ENCODE peak calls at places on chromosomes 5 and 9, in six cellular contexts. One of them, this sample, is unnamed.

GRCh38 chr5:151222054-151222768 is 1.7 kb downstream of the CCDC69 start:
- DNase-seq in stimulated activated CD8-positive, alpha-beta memory T cell treated with anti-CD3 and anti-CD28 coated beads, Interleukin-7, amount 100 ng/mL, for 4 hours: no peak
- DNase-seq in AG04450: no peak
- DNase-seq in A549: no peak
- DNase-seq in KBM-7: no peak
- DNase-seq in tibial artery: peak; percentile 31
- DNase-seq in this sample: no peak

GRCh38 chr9:18255747-18256146 is 218.2 kb upstream of the ADAMTSL1 start:
- DNase-seq in stimulated activated CD8-positive, alpha-beta memory T cell treated with anti-CD3 and anti-CD28 coated beads, Interleukin-7, amount 100 ng/mL, for 4 hours: no peak
- DNase-seq in AG04450: no peak
- DNase-seq in A549: no peak
- DNase-seq in KBM-7: no peak
- DNase-seq in tibial artery: no peak
- DNase-seq in this sample: no peak

GRCh38 chr9:87714819-87715218 is 11.1 kb upstream of the CTSL start:
- DNase-seq in stimulated activated CD8-positive, alpha-beta memory T cell treated with anti-CD3 and anti-CD28 coated beads, Interleukin-7, amount 100 ng/mL, for 4 hours: no peak
- DNase-seq in AG04450: peak; percentile 62
- DNase-seq in A549: peak; percentile 41
- DNase-seq in KBM-7: peak; percentile 38
- DNase-seq in tibial artery: no peak
- DNase-seq in this sample: peak; percentile 75

GRCh38 chr5:55907927-55908326 is 56.8 kb downstream of the IL31RA start:
- DNase-seq in stimulated activated CD8-positive, alpha-beta memory T cell treated with anti-CD3 and anti-CD28 coated beads, Interleukin-7, amount 100 ng/mL, for 4 hours: no peak
- DNase-seq in AG04450: no peak
- DNase-seq in A549: no peak
- DNase-seq in KBM-7: no peak
- DNase-seq in tibial artery: no peak
- DNase-seq in this sample: no peak

GRCh38 chr5:131534995-131535394 is 100.0 kb downstream of the RAPGEF6 start:
- DNase-seq in stimulated activated CD8-positive, alpha-beta memory T cell treated with anti-CD3 and anti-CD28 coated beads, Interleukin-7, amount 100 ng/mL, for 4 hours: no peak
- DNase-seq in AG04450: no peak
- DNase-seq in A549: no peak
- DNase-seq in KBM-7: no peak
- DNase-seq in tibial artery: no peak
- DNase-seq in this sample: no peak

GRCh38 chr9:93096131-93096802 is at the start of gene CARD19:
- DNase-seq in stimulated activated CD8-positive, alpha-beta memory T cell treated with anti-CD3 and anti-CD28 coated beads, Interleukin-7, amount 100 ng/mL, for 4 hours: peak; percentile 39
- DNase-seq in AG04450: no peak
- DNase-seq in A549: peak; percentile 55
- DNase-seq in KBM-7: peak; percentile 41
- DNase-seq in tibial artery: peak; percentile 88
- DNase-seq in this sample: peak; percentile 95

GRCh38 chr9:135555203-135555602 is 6.4 kb upstream of the PAEP start:
- DNase-seq in stimulated activated CD8-positive, alpha-beta memory T cell treated with anti-CD3 and anti-CD28 coated beads, Interleukin-7, amount 100 ng/mL, for 4 hours: no peak
- DNase-seq in AG04450: no peak
- DNase-seq in A549: no peak
- DNase-seq in KBM-7: no peak
- DNase-seq in tibial artery: no peak
- DNase-seq in this sample: no peak

GRCh38 chr9:4344946-4345345 is 45.1 kb upstream of the GLIS3 start:
- DNase-seq in stimulated activated CD8-positive, alpha-beta memory T cell treated with anti-CD3 and anti-CD28 coated beads, Interleukin-7, amount 100 ng/mL, for 4 hours: peak; percentile 20
- DNase-seq in AG04450: no peak
- DNase-seq in A549: no peak
- DNase-seq in KBM-7: no peak
- DNase-seq in tibial artery: no peak
- DNase-seq in this sample: no peak

GRCh38 chr5:141543053-141543452 is 54.2 kb downstream of the PCDHGC5 start:
- DNase-seq in stimulated activated CD8-positive, alpha-beta memory T cell treated with anti-CD3 and anti-CD28 coated beads, Interleukin-7, amount 100 ng/mL, for 4 hours: no peak
- DNase-seq in AG04450: no peak
- DNase-seq in A549: no peak
- DNase-seq in KBM-7: no peak
- DNase-seq in tibial artery: no peak
- DNase-seq in this sample: no peak

GRCh38 chr5:17278931-17279330 is 61.5 kb downstream of the BASP1 start:
- DNase-seq in stimulated activated CD8-positive, alpha-beta memory T cell treated with anti-CD3 and anti-CD28 coated beads, Interleukin-7, amount 100 ng/mL, for 4 hours: no peak
- DNase-seq in AG04450: no peak
- DNase-seq in A549: no peak
- DNase-seq in KBM-7: no peak
- DNase-seq in tibial artery: no peak
- DNase-seq in this sample: no peak

GRCh38 chr5:10288600-10289213 is 19.0 kb downstream of the CMBL start:
- DNase-seq in stimulated activated CD8-positive, alpha-beta memory T cell treated with anti-CD3 and anti-CD28 coated beads, Interleukin-7, amount 100 ng/mL, for 4 hours: peak; percentile 3
- DNase-seq in AG04450: no peak
- DNase-seq in A549: no peak
- DNase-seq in KBM-7: no peak
- DNase-seq in tibial artery: no peak
- DNase-seq in this sample: peak; percentile 92

GRCh38 chr5:61020415-61020814 is 75.4 kb downstream of the NDUFAF2 start:
- DNase-seq in stimulated activated CD8-positive, alpha-beta memory T cell treated with anti-CD3 and anti-CD28 coated beads, Interleukin-7, amount 100 ng/mL, for 4 hours: no peak
- DNase-seq in AG04450: no peak
- DNase-seq in A549: no peak
- DNase-seq in KBM-7: no peak
- DNase-seq in tibial artery: no peak
- DNase-seq in this sample: no peak

GRCh38 chr5:72510610-72511121 is 3.5 kb upstream of the ZNF366 start:
- DNase-seq in stimulated activated CD8-positive, alpha-beta memory T cell treated with anti-CD3 and anti-CD28 coated beads, Interleukin-7, amount 100 ng/mL, for 4 hours: no peak
- DNase-seq in AG04450: peak; percentile 47
- DNase-seq in A549: no peak
- DNase-seq in KBM-7: peak; percentile 62
- DNase-seq in tibial artery: peak; percentile 76
- DNase-seq in this sample: no peak

GRCh38 chr9:87157366-87158031 is 210.2 kb upstream of the GAS1 start:
- DNase-seq in stimulated activated CD8-positive, alpha-beta memory T cell treated with anti-CD3 and anti-CD28 coated beads, Interleukin-7, amount 100 ng/mL, for 4 hours: no peak
- DNase-seq in AG04450: no peak
- DNase-seq in A549: no peak
- DNase-seq in KBM-7: no peak
- DNase-seq in tibial artery: no peak
- DNase-seq in this sample: no peak

GRCh38 chr5:178377583-178378270 is 145.1 kb upstream of the PHYKPL start:
- DNase-seq in stimulated activated CD8-positive, alpha-beta memory T cell treated with anti-CD3 and anti-CD28 coated beads, Interleukin-7, amount 100 ng/mL, for 4 hours: no peak
- DNase-seq in AG04450: no peak
- DNase-seq in A549: no peak
- DNase-seq in KBM-7: no peak
- DNase-seq in tibial artery: no peak
- DNase-seq in this sample: no peak

GRCh38 chr9:32579706-32580331 is 6.9 kb upstream of the NDUFB6 start:
- DNase-seq in stimulated activated CD8-positive, alpha-beta memory T cell treated with anti-CD3 and anti-CD28 coated beads, Interleukin-7, amount 100 ng/mL, for 4 hours: peak; percentile 51
- DNase-seq in AG04450: peak; percentile 2
- DNase-seq in A549: peak; percentile 28
- DNase-seq in KBM-7: peak; percentile 63
- DNase-seq in tibial artery: peak; percentile 70
- DNase-seq in this sample: peak; percentile 51

GRCh38 chr5:64784451-64785025 is 15.8 kb downstream of the CWC27 start:
- DNase-seq in stimulated activated CD8-positive, alpha-beta memory T cell treated with anti-CD3 and anti-CD28 coated beads, Interleukin-7, amount 100 ng/mL, for 4 hours: peak; percentile 48
- DNase-seq in AG04450: peak; percentile 67
- DNase-seq in A549: peak; percentile 12
- DNase-seq in KBM-7: peak; percentile 75
- DNase-seq in tibial artery: peak; percentile 66
- DNase-seq in this sample: peak; percentile 75

GRCh38 chr5:83553000-83553486 is 81.5 kb downstream of the VCAN start:
- DNase-seq in stimulated activated CD8-positive, alpha-beta memory T cell treated with anti-CD3 and anti-CD28 coated beads, Interleukin-7, amount 100 ng/mL, for 4 hours: no peak
- DNase-seq in AG04450: no peak
- DNase-seq in A549: no peak
- DNase-seq in KBM-7: no peak
- DNase-seq in tibial artery: peak; percentile 71
- DNase-seq in this sample: peak; percentile 48

GRCh38 chr5:148125641-148126040 is 42.7 kb upstream of the SPINK14 start:
- DNase-seq in stimulated activated CD8-positive, alpha-beta memory T cell treated with anti-CD3 and anti-CD28 coated beads, Interleukin-7, amount 100 ng/mL, for 4 hours: no peak
- DNase-seq in AG04450: no peak
- DNase-seq in A549: no peak
- DNase-seq in KBM-7: no peak
- DNase-seq in tibial artery: no peak
- DNase-seq in this sample: no peak

GRCh38 chr9:347667-348292 is 133.1 kb downstream of the DOCK8 start:
- DNase-seq in stimulated activated CD8-positive, alpha-beta memory T cell treated with anti-CD3 and anti-CD28 coated beads, Interleukin-7, amount 100 ng/mL, for 4 hours: no peak
- DNase-seq in AG04450: no peak
- DNase-seq in A549: peak; percentile 35
- DNase-seq in KBM-7: peak; percentile 28
- DNase-seq in tibial artery: no peak
- DNase-seq in this sample: no peak

GRCh38 chr5:81428446-81428845 is 34.5 kb upstream of the ACOT12 start:
- DNase-seq in stimulated activated CD8-positive, alpha-beta memory T cell treated with anti-CD3 and anti-CD28 coated beads, Interleukin-7, amount 100 ng/mL, for 4 hours: no peak
- DNase-seq in AG04450: no peak
- DNase-seq in A549: no peak
- DNase-seq in KBM-7: no peak
- DNase-seq in tibial artery: no peak
- DNase-seq in this sample: no peak

GRCh38 chr9:5922192-5922591 is 31.5 kb downstream of the MLANA start:
- DNase-seq in stimulated activated CD8-positive, alpha-beta memory T cell treated with anti-CD3 and anti-CD28 coated beads, Interleukin-7, amount 100 ng/mL, for 4 hours: no peak
- DNase-seq in AG04450: no peak
- DNase-seq in A549: no peak
- DNase-seq in KBM-7: no peak
- DNase-seq in tibial artery: no peak
- DNase-seq in this sample: no peak

GRCh38 chr5:43973318-43973717 is 370.3 kb downstream of the NNT start:
- DNase-seq in stimulated activated CD8-positive, alpha-beta memory T cell treated with anti-CD3 and anti-CD28 coated beads, Interleukin-7, amount 100 ng/mL, for 4 hours: no peak
- DNase-seq in AG04450: no peak
- DNase-seq in A549: no peak
- DNase-seq in KBM-7: no peak
- DNase-seq in tibial artery: no peak
- DNase-seq in this sample: no peak

GRCh38 chr9:112072721-112073553 is 102.2 kb downstream of the SUSD1 start:
- DNase-seq in stimulated activated CD8-positive, alpha-beta memory T cell treated with anti-CD3 and anti-CD28 coated beads, Interleukin-7, amount 100 ng/mL, for 4 hours: no peak
- DNase-seq in AG04450: peak; percentile 92
- DNase-seq in A549: no peak
- DNase-seq in KBM-7: no peak
- DNase-seq in tibial artery: no peak
- DNase-seq in this sample: no peak

GRCh38 chr9:100455470-100455869 is 17.5 kb upstream of the TMEFF1 start:
- DNase-seq in stimulated activated CD8-positive, alpha-beta memory T cell treated with anti-CD3 and anti-CD28 coated beads, Interleukin-7, amount 100 ng/mL, for 4 hours: no peak
- DNase-seq in AG04450: no peak
- DNase-seq in A549: no peak
- DNase-seq in KBM-7: no peak
- DNase-seq in tibial artery: no peak
- DNase-seq in this sample: no peak

GRCh38 chr5:56734066-56734766 is 81.1 kb upstream of the MAP3K1 start:
- DNase-seq in stimulated activated CD8-positive, alpha-beta memory T cell treated with anti-CD3 and anti-CD28 coated beads, Interleukin-7, amount 100 ng/mL, for 4 hours: no peak
- DNase-seq in AG04450: no peak
- DNase-seq in A549: no peak
- DNase-seq in KBM-7: no peak
- DNase-seq in tibial artery: no peak
- DNase-seq in this sample: no peak

GRCh38 chr5:138829341-138829740 is 45.8 kb downstream of the LRRTM2 start:
- DNase-seq in stimulated activated CD8-positive, alpha-beta memory T cell treated with anti-CD3 and anti-CD28 coated beads, Interleukin-7, amount 100 ng/mL, for 4 hours: no peak
- DNase-seq in AG04450: no peak
- DNase-seq in A549: no peak
- DNase-seq in KBM-7: no peak
- DNase-seq in tibial artery: no peak
- DNase-seq in this sample: no peak

GRCh38 chr9:15499108-15499507 is 11.7 kb downstream of the PSIP1 start:
- DNase-seq in stimulated activated CD8-positive, alpha-beta memory T cell treated with anti-CD3 and anti-CD28 coated beads, Interleukin-7, amount 100 ng/mL, for 4 hours: no peak
- DNase-seq in AG04450: no peak
- DNase-seq in A549: no peak
- DNase-seq in KBM-7: no peak
- DNase-seq in tibial artery: no peak
- DNase-seq in this sample: no peak

GRCh38 chr5:134136221-134136631 is 21.7 kb downstream of the TCF7 start:
- DNase-seq in stimulated activated CD8-positive, alpha-beta memory T cell treated with anti-CD3 and anti-CD28 coated beads, Interleukin-7, amount 100 ng/mL, for 4 hours: no peak
- DNase-seq in AG04450: no peak
- DNase-seq in A549: no peak
- DNase-seq in KBM-7: no peak
- DNase-seq in tibial artery: peak; percentile 47
- DNase-seq in this sample: no peak

GRCh38 chr9:109779711-109780452 is at the start of gene PALM2AKAP2:
- DNase-seq in stimulated activated CD8-positive, alpha-beta memory T cell treated with anti-CD3 and anti-CD28 coated beads, Interleukin-7, amount 100 ng/mL, for 4 hours: no peak
- DNase-seq in AG04450: no peak
- DNase-seq in A549: peak; percentile 39
- DNase-seq in KBM-7: no peak
- DNase-seq in tibial artery: peak; percentile 84
- DNase-seq in this sample: no peak

GRCh38 chr5:125798311-125798710 is 624.9 kb upstream of the GRAMD2B start:
- DNase-seq in stimulated activated CD8-positive, alpha-beta memory T cell treated with anti-CD3 and anti-CD28 coated beads, Interleukin-7, amount 100 ng/mL, for 4 hours: no peak
- DNase-seq in AG04450: peak; percentile 1
- DNase-seq in A549: no peak
- DNase-seq in KBM-7: peak; percentile 21
- DNase-seq in tibial artery: no peak
- DNase-seq in this sample: no peak

GRCh38 chr9:129823163-129823933 is 588 bp downstream of the TOR1A start:
- DNase-seq in stimulated activated CD8-positive, alpha-beta memory T cell treated with anti-CD3 and anti-CD28 coated beads, Interleukin-7, amount 100 ng/mL, for 4 hours: peak; percentile 3
- DNase-seq in AG04450: no peak
- DNase-seq in A549: peak; percentile 17
- DNase-seq in KBM-7: peak; percentile 57
- DNase-seq in tibial artery: no peak
- DNase-seq in this sample: no peak

GRCh38 chr5:72134226-72134625 is 27.0 kb downstream of the MAP1B start:
- DNase-seq in stimulated activated CD8-positive, alpha-beta memory T cell treated with anti-CD3 and anti-CD28 coated beads, Interleukin-7, amount 100 ng/mL, for 4 hours: no peak
- DNase-seq in AG04450: no peak
- DNase-seq in A549: no peak
- DNase-seq in KBM-7: no peak
- DNase-seq in tibial artery: no peak
- DNase-seq in this sample: no peak

GRCh38 chr9:135615666-135616620 is 23.4 kb downstream of the GLT6D1 start:
- DNase-seq in stimulated activated CD8-positive, alpha-beta memory T cell treated with anti-CD3 and anti-CD28 coated beads, Interleukin-7, amount 100 ng/mL, for 4 hours: no peak
- DNase-seq in AG04450: no peak
- DNase-seq in A549: no peak
- DNase-seq in KBM-7: no peak
- DNase-seq in tibial artery: no peak
- DNase-seq in this sample: peak; percentile 75

GRCh38 chr5:126280820-126281219 is 142.4 kb upstream of the GRAMD2B start:
- DNase-seq in stimulated activated CD8-positive, alpha-beta memory T cell treated with anti-CD3 and anti-CD28 coated beads, Interleukin-7, amount 100 ng/mL, for 4 hours: no peak
- DNase-seq in AG04450: no peak
- DNase-seq in A549: no peak
- DNase-seq in KBM-7: no peak
- DNase-seq in tibial artery: no peak
- DNase-seq in this sample: no peak

GRCh38 chr9:137757139-137757538 is 120.4 kb upstream of the CACNA1B start:
- DNase-seq in stimulated activated CD8-positive, alpha-beta memory T cell treated with anti-CD3 and anti-CD28 coated beads, Interleukin-7, amount 100 ng/mL, for 4 hours: no peak
- DNase-seq in AG04450: no peak
- DNase-seq in A549: no peak
- DNase-seq in KBM-7: no peak
- DNase-seq in tibial artery: no peak
- DNase-seq in this sample: no peak

GRCh38 chr9:5951686-5952211 is 61.1 kb downstream of the MLANA start:
- DNase-seq in stimulated activated CD8-positive, alpha-beta memory T cell treated with anti-CD3 and anti-CD28 coated beads, Interleukin-7, amount 100 ng/mL, for 4 hours: no peak
- DNase-seq in AG04450: peak; percentile 29
- DNase-seq in A549: no peak
- DNase-seq in KBM-7: no peak
- DNase-seq in tibial artery: no peak
- DNase-seq in this sample: no peak

This sample was measured in lower leg skin.